ENCODE peak calls at places on chromosomes 5 and 9, in seven cellular contexts. R is tibial nerve, N is lower leg skin, Y is right lobe of liver, L is prostate gland, F is IMR-90, C is ovary. O is an unnamed sample.
A peak's percentile ranks its signal among the peaks of the same experiment; 100 is the strongest.

GRCh38 chr5:13987843-13988464 is 43.5 kb upstream of the DNAH5 start:
- DNase-seq in R (peak; percentile 23), N (peak; percentile 37), Y (no peak), L (peak; percentile 58), F (peak; percentile 81), C (peak; percentile 36), O (peak; percentile 39)

GRCh38 chr5:72767289-72768010 is 49.0 kb upstream of the TNPO1 start:
- DNase-seq in R (no peak), N (no peak), Y (peak; percentile 72), L (peak; percentile 55), F (no peak), C (no peak), O (no peak)

GRCh38 chr9:133397370-133397769 is 20.4 kb downstream of the REXO4 start:
- DNase-seq in R (no peak), N (no peak), Y (no peak), L (no peak), F (no peak), C (no peak), O (no peak)

GRCh38 chr5:143890475-143890874 is 78.5 kb downstream of the HMHB1 start:
- DNase-seq in R (no peak), N (no peak), Y (no peak), L (no peak), F (no peak), C (no peak), O (no peak)

GRCh38 chr5:173494446-173494845 is 122.0 kb downstream of the BOD1 start:
- DNase-seq in R (no peak), N (no peak), Y (no peak), L (no peak), F (no peak), C (no peak), O (no peak)

GRCh38 chr5:139700711-139701693 is 52.9 kb downstream of the CXXC5 start:
- DNase-seq in R (no peak), N (no peak), Y (no peak), L (no peak), F (no peak), C (no peak), O (no peak)

GRCh38 chr5:119271758-119272730 is 83.8 kb upstream of the TNFAIP8 start:
- DNase-seq in R (no peak), N (no peak), Y (no peak), L (no peak), F (no peak), C (no peak), O (no peak)

GRCh38 chr9:131733601-131734061 is 6.2 kb downstream of the RAPGEF1 start:
- DNase-seq in R (no peak), N (no peak), Y (no peak), L (no peak), F (peak; percentile 96), C (no peak), O (peak; percentile 87)

GRCh38 chr5:134937547-134937946 is 30.2 kb upstream of the CATSPER3 start:
- DNase-seq in R (no peak), N (no peak), Y (no peak), L (no peak), F (no peak), C (no peak), O (no peak)

GRCh38 chr5:17216176-17216973 is 1.1 kb upstream of the BASP1 start:
- DNase-seq in R (peak; percentile 58), N (peak; percentile 75), Y (peak; percentile 87), L (peak; percentile 83), F (peak; percentile 76), C (peak; percentile 80), O (peak; percentile 87)

GRCh38 chr5:94021246-94021645 is 279.8 kb upstream of the POU5F2 start:
- DNase-seq in R (no peak), N (no peak), Y (no peak), L (no peak), F (peak; percentile 74), C (no peak), O (no peak)

GRCh38 chr5:56535347-56535746 is 280.0 kb upstream of the MAP3K1 start:
- DNase-seq in R (no peak), N (no peak), Y (no peak), L (no peak), F (no peak), C (no peak), O (no peak)

GRCh38 chr5:32935292-32935691 is 224.2 kb downstream of the NPR3 start:
- DNase-seq in R (no peak), N (no peak), Y (peak; percentile 50), L (no peak), F (no peak), C (no peak), O (no peak)

GRCh38 chr9:72932669-72933068 is 20.2 kb downstream of the ALDH1A1 start:
- DNase-seq in R (no peak), N (no peak), Y (no peak), L (no peak), F (no peak), C (no peak), O (no peak)

GRCh38 chr9:77021289-77021927 is 2.0 kb downstream of the FOXB2 start:
- DNase-seq in R (no peak), N (no peak), Y (no peak), L (no peak), F (no peak), C (no peak), O (no peak)

GRCh38 chr9:137085918-137086530 is 761 bp upstream of the MAN1B1 start:
- DNase-seq in R (peak; percentile 29), N (no peak), Y (peak; percentile 54), L (no peak), F (no peak), C (peak; percentile 45), O (no peak)

GRCh38 chr9:29556317-29556716 is 1983.0 kb upstream of the C9orf72 start:
- DNase-seq in R (no peak), N (no peak), Y (no peak), L (no peak), F (no peak), C (no peak), O (no peak)

GRCh38 chr5:79581535-79581934 is 30.7 kb upstream of the TENT2 start:
- DNase-seq in R (no peak), N (no peak), Y (no peak), L (no peak), F (no peak), C (no peak), O (no peak)

GRCh38 chr9:135259273-135259672 is 171.8 kb downstream of the OLFM1 start:
- DNase-seq in R (no peak), N (no peak), Y (no peak), L (no peak), F (no peak), C (no peak), O (no peak)

GRCh38 chr5:180813418-180813817 is 10.8 kb upstream of the MGAT1 start:
- DNase-seq in R (no peak), N (no peak), Y (no peak), L (no peak), F (no peak), C (no peak), O (no peak)

GRCh38 chr9:77752566-77752965 is 104.4 kb upstream of the GNA14 start:
- DNase-seq in R (no peak), N (no peak), Y (no peak), L (no peak), F (peak; percentile 94), C (no peak), O (no peak)

GRCh38 chr9:114737118-114737517 is 55.1 kb upstream of the TEX48 start:
- DNase-seq in R (no peak), N (no peak), Y (no peak), L (no peak), F (no peak), C (no peak), O (no peak)

GRCh38 chr5:125228358-125228757 is 481.9 kb upstream of the ZNF608 start:
- DNase-seq in R (no peak), N (no peak), Y (no peak), L (no peak), F (no peak), C (no peak), O (no peak)

GRCh38 chr5:62305358-62305714 is 670 bp upstream of the KIF2A start:
- DNase-seq in R (no peak), N (no peak), Y (no peak), L (no peak), F (no peak), C (no peak), O (no peak)

GRCh38 chr5:62307364-62307689 is 1.3 kb downstream of the KIF2A start:
- DNase-seq in R (no peak), N (no peak), Y (no peak), L (no peak), F (no peak), C (no peak), O (no peak)

GRCh38 chr5:62306494-62307363 is 723 bp downstream of the KIF2A start:
- DNase-seq in R (no peak), N (peak; percentile 19), Y (no peak), L (peak; percentile 16), F (peak; percentile 35), C (peak; percentile 45), O (peak; percentile 94)

GRCh38 chr5:62308439-62308838 is 2.4 kb downstream of the KIF2A start:
- DNase-seq in R (no peak), N (no peak), Y (no peak), L (no peak), F (no peak), C (no peak), O (no peak)

GRCh38 chr5:62305715-62306493 is at the start of gene KIF2A:
- DNase-seq in R (peak; percentile 66), N (peak; percentile 80), Y (peak; percentile 91), L (peak; percentile 86), F (peak; percentile 88), C (peak; percentile 87), O (peak; percentile 92)
- TF ChIP-seq POLR2A in R (peak; percentile 37), N (no peak), Y (peak; percentile 55), L (peak; percentile 69), F (peak; percentile 36), C (peak; percentile 50), O (peak; percentile 74)

GRCh38 chr9:112380771-112381181 is 868 bp downstream of the HSDL2 start:
- DNase-seq in R (no peak), N (no peak), Y (no peak), L (no peak), F (peak; percentile 29), C (no peak), O (no peak)
- TF ChIP-seq POLR2A in R (no peak), N (no peak), Y (peak; percentile 72), L (no peak), F (no peak), C (no peak), O (peak; percentile 41)

DNA sequence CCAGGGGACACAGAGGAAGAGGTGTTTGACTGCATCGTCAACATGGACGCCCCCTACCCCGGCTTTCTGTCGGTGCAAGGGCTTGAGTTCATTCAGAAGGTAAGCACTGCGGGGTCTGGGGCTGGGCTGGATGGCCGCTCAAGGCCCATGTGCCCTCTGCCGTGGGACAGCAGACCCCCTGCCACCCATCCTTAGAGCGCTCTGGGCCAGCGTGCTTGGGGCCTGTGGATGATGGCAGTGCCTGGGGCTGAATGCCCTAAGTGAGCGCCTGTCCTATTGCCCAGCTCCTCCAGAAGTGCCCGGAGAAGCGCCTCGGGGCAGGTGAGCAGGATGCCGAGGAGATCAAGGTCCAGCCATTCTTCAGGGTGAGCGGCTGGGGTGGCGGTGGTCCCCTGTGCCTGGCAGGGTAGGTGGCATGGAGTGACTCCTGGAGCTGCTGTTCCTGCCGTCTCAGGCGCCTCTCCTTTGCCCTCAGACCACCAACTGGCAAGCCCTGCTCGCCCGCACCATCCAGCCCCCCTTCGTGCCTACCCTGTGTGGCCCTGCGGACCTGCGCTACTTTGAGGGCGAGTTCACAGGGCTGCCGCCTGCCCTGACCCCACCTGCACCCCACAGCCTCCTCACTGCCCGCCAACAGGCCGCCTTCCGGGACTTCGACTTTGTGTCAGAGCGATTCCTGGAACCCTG is 3.9 kb downstream of the ZDHHC12 start:
- DNase-seq in R (no peak), N (no peak), Y (no peak), L (no peak), F (no peak), C (no peak), O (no peak)
- TF ChIP-seq POLR2A in R (no peak), N (no peak), Y (no peak), L (no peak), F (no peak), C (no peak), O (no peak)

GRCh38 chr5:1507016-1507375 is 16.8 kb downstream of the LPCAT1 start:
- DNase-seq in R (no peak), N (no peak), Y (no peak), L (no peak), F (no peak), C (no peak), O (peak; percentile 20)
- TF ChIP-seq POLR2A in R (no peak), N (no peak), Y (no peak), L (no peak), F (no peak), C (no peak), O (no peak)

O was measured in upper lobe of left lung.